ENCODE peak calls at places on chromosomes 2 and 18, in four cellular contexts. W, D, J and U are unnamed samples.

GRCh38 chr18:34871435-34871834 is 161.3 kb downstream of the DTNA start:
- DNase-seq in J (no peak), D (no peak), W (no peak), U (no peak)

GRCh38 chr18:8703181-8703638 is 2.1 kb upstream of the MTCL1 start:
- DNase-seq in J (no peak), D (no peak), W (no peak), U (no peak)

GRCh38 chr2:169767243-169767888 is 31.3 kb upstream of the SSB start:
- DNase-seq in J (peak; percentile 92), D (no peak), W (peak; percentile 65), U (no peak)

GRCh38 chr2:170456914-170457313 is 258.2 kb upstream of the SP5 start:
- DNase-seq in J (no peak), D (no peak), W (no peak), U (no peak)

GRCh38 chr18:36398419-36398818 is 100.9 kb downstream of the FHOD3 start:
- DNase-seq in W (no peak), D (no peak), J (no peak), U (no peak)

GRCh38 chr2:162245737-162246136 is 2.5 kb upstream of the FAP start:
- DNase-seq in J (no peak), D (no peak), W (peak; percentile 95), U (no peak)

GRCh38 chr2:144115892-144116291 is 404.0 kb downstream of the ZEB2 start:
- DNase-seq in J (no peak), W (peak; percentile 30), D (no peak), U (no peak)

GRCh38 chr2:200052627-200053026 is 97.2 kb downstream of the MAIP1 start:
- DNase-seq in D (no peak), J (no peak), W (no peak), U (no peak)

GRCh38 chr2:113240915-113241911 is 37.5 kb downstream of the PAX8 start:
- DNase-seq in W (peak; percentile 96), D (peak; percentile 3), J (peak; percentile 77), U (no peak)

GRCh38 chr2:95323347-95324155 is 26.4 kb downstream of the KCNIP3 start:
- DNase-seq in J (no peak), W (no peak), D (no peak), U (no peak)